ENCODE peak calls at places on chromosomes 13 and 19, in seven cellular contexts. W is hepatic stellate cell, Q is heart right ventricle, N is stomach, Z is amniotic stem cell, F is fibroblast of lung, T is fibroblast of pulmonary artery. B is an unnamed sample.

GRCh38 chr13:75645141-75645540 is 9.0 kb downstream of the LMO7 start:
- DNase-seq in W (no peak), Z (no peak), N (no peak), Q (no peak), F (no peak), T (no peak), B (no peak)

GRCh38 chr13:72403396-72404010 is 323.9 kb downstream of the MZT1 start:
- DNase-seq in Q (no peak), T (no peak), F (peak), W (no peak), Z (no peak), N (no peak), B (no peak)

GRCh38 chr13:75345191-75345590 is 136.8 kb downstream of the TBC1D4 start:
- DNase-seq in W (no peak), T (peak), N (no peak), Q (no peak), Z (peak), F (peak), B (no peak)

GRCh38 chr19:37654525-37654832 is 786 bp downstream of the ZFP30 start:
- DNase-seq in N (no peak), F (peak), T (peak), Z (no peak), Q (no peak), W (peak), B (peak)

GRCh38 chr13:22696433-22696832 is 484.3 kb upstream of the SGCG start:
- DNase-seq in N (no peak), W (no peak), Z (no peak), Q (no peak), F (no peak), T (no peak), B (peak)

GRCh38 chr13:27663947-27664346 is 42.3 kb downstream of the POLR1D start:
- DNase-seq in T (no peak), N (no peak), F (no peak), Q (no peak), Z (no peak), W (no peak), B (peak)

GRCh38 chr19:1278713-1279112 is 3.4 kb downstream of the FAM174C start:
- DNase-seq in Q (no peak), F (no peak), N (no peak), Z (no peak), T (no peak), W (no peak), B (no peak)

GRCh38 chr19:39823693-39824092 is 10.3 kb downstream of the DYRK1B start:
- DNase-seq in T (no peak), Q (no peak), Z (no peak), F (no peak), W (no peak), N (no peak), B (no peak)

GRCh38 chr13:105937451-105937850 is 598.0 kb downstream of the EFNB2 start:
- DNase-seq in T (no peak), F (no peak), Q (no peak), Z (no peak), N (no peak), W (no peak), B (peak)

GRCh38 chr19:19485161-19485997 is 30.0 kb downstream of the TSSK6 start:
- DNase-seq in Z (no peak), N (no peak), F (peak), W (peak), Q (peak), T (peak), B (peak)